ENCODE peak calls at places on chromosomes 13 and 19, in eight cellular contexts. U is GM12891, S is right lobe of liver, D is heart left ventricle, P is lower leg skin, A is prostate gland, Q is A549, T is IMR-90. E is an unnamed sample.

GRCh38 chr13:19961924-19962323 is 3.4 kb downstream of the ZMYM2 start:
- DNase-seq in U (no peak), S (no peak), D (no peak), P (no peak), A (no peak), Q (no peak), T (peak), E (no peak)

GRCh38 chr13:29704648-29705047 is 109.2 kb upstream of the SLC7A1 start:
- DNase-seq in U (no peak), S (no peak), D (no peak), P (no peak), A (no peak), Q (no peak), T (no peak), E (no peak)

GRCh38 chr19:32798201-32798600 is 71.4 kb downstream of the SLC7A9 start:
- DNase-seq in U (no peak), S (no peak), D (no peak), P (no peak), A (no peak), Q (no peak), T (no peak), E (no peak)

GRCh38 chr13:33494596-33495214 is 209.2 kb upstream of the STARD13 start:
- DNase-seq in U (no peak), S (no peak), D (peak), P (no peak), A (no peak), Q (no peak), T (peak), E (no peak)

GRCh38 chr19:28667348-28667977 is 545.5 kb downstream of the UQCRFS1 start:
- DNase-seq in U (no peak), S (no peak), D (no peak), P (no peak), A (no peak), Q (no peak), T (no peak), E (no peak)

GRCh38 chr13:75120071-75120470 is 361.9 kb downstream of the TBC1D4 start:
- DNase-seq in U (no peak), S (no peak), D (no peak), P (no peak), A (no peak), Q (no peak), T (no peak), E (no peak)

GRCh38 chr19:17841810-17842662 is 5.7 kb downstream of the JAK3 start:
- DNase-seq in U (peak), S (no peak), D (peak), P (peak), A (peak), Q (peak), T (peak), E (peak)

GRCh38 chr13:113509989-113510388 is 19.5 kb upstream of the DCUN1D2 start:
- DNase-seq in U (no peak), S (no peak), D (no peak), P (no peak), A (no peak), Q (no peak), T (no peak), E (no peak)

GRCh38 chr13:42906257-42906656 is 85.8 kb downstream of the EPSTI1 start:
- DNase-seq in U (no peak), S (no peak), D (no peak), P (no peak), A (peak), Q (no peak), T (no peak), E (no peak)

GRCh38 chr13:44918323-44919102 is 70.8 kb downstream of the NUFIP1 start:
- DNase-seq in U (peak), S (peak), D (peak), P (peak), A (peak), Q (peak), T (peak), E (peak)

GRCh38 chr13:30431269-30431950 is 9.1 kb downstream of the UBE2L5 start:
- DNase-seq in U (no peak), S (no peak), D (no peak), P (no peak), A (no peak), Q (peak), T (peak), E (no peak)

GRCh38 chr13:30409911-30410704 is 12.2 kb upstream of the UBE2L5 start:
- DNase-seq in U (no peak), S (no peak), D (peak), P (no peak), A (no peak), Q (no peak), T (peak), E (peak)

GRCh38 chr19:46788101-46788967 is at the start of gene SLC1A5:
- DNase-seq in U (peak), S (peak), D (peak), P (peak), A (peak), Q (peak), T (peak), E (peak)

GRCh38 chr19:14517840-14518505 is at the start of gene DNAJB1:
- DNase-seq in U (peak), S (peak), D (peak), P (no peak), A (peak), Q (peak), T (peak), E (peak)
- TF ChIP-seq POLR2A in U (peak), S (peak), D (peak), P (no peak), A (peak), Q (peak), T (peak), E (peak)

GRCh38 chr19:55832676-55833075 is 877 bp upstream of the NLRP11 start:
- DNase-seq in U (no peak), S (no peak), D (no peak), P (no peak), A (no peak), Q (no peak), T (no peak), E (no peak)
- TF ChIP-seq POLR2A in U (no peak), S (no peak), D (no peak), P (no peak), A (no peak), Q (no peak), T (no peak), E (no peak)

GRCh38 chr19:29841559-29842367 is 30.0 kb downstream of the CCNE1 start:
- DNase-seq in U (no peak), S (peak), D (no peak), P (no peak), A (no peak), Q (peak), T (peak), E (peak)
- TF ChIP-seq POLR2A in U (no peak), S (no peak), D (no peak), P (no peak), A (no peak), Q (no peak), T (no peak), E (no peak)

DNA sequence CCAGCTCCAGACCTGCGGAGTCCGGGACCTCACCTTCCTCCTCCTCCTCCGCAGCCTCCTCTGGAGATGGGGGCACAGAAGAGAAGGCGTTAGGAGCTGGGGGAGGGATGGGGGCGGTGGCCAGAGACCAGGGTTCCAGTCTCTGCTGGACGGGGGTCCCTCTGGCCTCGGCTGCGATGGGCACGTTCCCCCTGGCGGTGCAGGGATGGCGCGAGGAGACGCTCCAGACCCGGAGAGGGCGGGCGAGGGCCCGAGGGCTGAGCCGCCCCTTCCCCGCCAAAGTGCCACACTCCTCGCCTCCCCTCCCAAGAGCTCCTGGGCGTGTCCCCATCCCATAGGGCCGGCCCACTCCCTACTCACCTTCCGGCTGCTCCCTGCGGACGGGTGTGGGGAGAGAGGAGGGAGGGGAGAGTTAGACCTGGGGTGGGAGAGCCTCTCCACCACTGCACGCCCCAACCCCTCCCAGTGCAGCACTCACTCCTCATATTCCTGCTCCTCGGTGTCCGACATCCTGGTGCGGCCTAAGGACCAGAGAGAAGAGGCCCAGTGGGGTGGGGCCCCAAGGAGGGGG is 2.3 kb downstream of the TNNT1 start:
- DNase-seq in U (no peak), S (no peak), D (peak), P (no peak), A (no peak), Q (peak), T (no peak), E (peak)
- TF ChIP-seq POLR2A in U (no peak), S (no peak), D (no peak), P (no peak), A (no peak), Q (peak), T (no peak), E (peak)

GRCh38 chr19:55624109-55625003 is at the start of gene ZNF784:
- DNase-seq in U (peak), S (peak), D (peak), P (peak), A (peak), Q (peak), T (peak), E (peak)
- TF ChIP-seq POLR2A in U (peak), S (peak), D (peak), P (no peak), A (peak), Q (peak), T (peak), E (peak)

GRCh38 chr19:12789904-12790619 is 1.2 kb upstream of the JUNB start:
- DNase-seq in U (peak), S (peak), D (peak), P (peak), A (peak), Q (peak), T (peak), E (peak)
- TF ChIP-seq POLR2A in U (no peak), S (peak), D (peak), P (no peak), A (peak), Q (peak), T (peak), E (peak)

E was measured in H54.